ENCODE peak calls at places on chromosomes 13 and 19, in five cellular contexts. D, J, S, M and W are unnamed samples.

GRCh38 chr13:27117158-27117557 is 54.5 kb downstream of the USP12 start:
- DNase-seq in D (peak; percentile 76), J (no peak), S (no peak), M (no peak), W (no peak)

GRCh38 chr13:112626761-112627160 is 38.8 kb upstream of the TUBGCP3 start:
- DNase-seq in D (no peak), J (no peak), S (no peak), M (no peak), W (no peak)

GRCh38 chr19:50660083-50660366 is 10.8 kb downstream of the C19orf81 start:
- DNase-seq in D (no peak), J (no peak), S (no peak), M (no peak), W (no peak)

GRCh38 chr13:30143671-30144400 is 163.5 kb downstream of the KATNAL1 start:
- DNase-seq in D (peak; percentile 84), J (no peak), S (no peak), M (no peak), W (no peak)

GRCh38 chr19:49256691-49257090 is 68.3 kb downstream of the SLC6A16 start:
- DNase-seq in D (no peak), J (no peak), S (no peak), M (no peak), W (no peak)

GRCh38 chr19:36014029-36014924 is at the start of gene ALKBH6:
- DNase-seq in D (peak; percentile 99), J (peak; percentile 100), S (peak; percentile 100), M (peak; percentile 100), W (peak; percentile 89)

GRCh38 chr13:67343777-67344176 is 113.6 kb upstream of the PCDH9 start:
- DNase-seq in D (no peak), J (no peak), S (no peak), M (no peak), W (no peak)

GRCh38 chr19:23527797-23528196 is 132.5 kb upstream of the ZNF91 start:
- DNase-seq in D (no peak), J (no peak), S (no peak), M (no peak), W (no peak)

GRCh38 chr19:41587101-41587837 is 11.3 kb downstream of the CEACAM21 start:
- DNase-seq in D (no peak), J (no peak), S (no peak), M (no peak), W (no peak)

GRCh38 chr13:100728201-100728600 is 53.6 kb upstream of the TMTC4 start:
- DNase-seq in D (no peak), J (no peak), S (no peak), M (no peak), W (no peak)

GRCh38 chr13:100721885-100722512 is 47.4 kb upstream of the TMTC4 start:
- DNase-seq in D (peak; percentile 72), J (peak; percentile 79), S (no peak), M (no peak), W (peak; percentile 4)

GRCh38 chr13:100722517-100722916 is 47.9 kb upstream of the TMTC4 start:
- DNase-seq in D (no peak), J (no peak), S (no peak), M (no peak), W (no peak)

GRCh38 chr13:100724568-100724967 is 50.0 kb upstream of the TMTC4 start:
- DNase-seq in D (no peak), J (no peak), S (no peak), M (no peak), W (no peak)

GRCh38 chr13:100725472-100725871 is 50.9 kb upstream of the TMTC4 start:
- DNase-seq in D (no peak), J (no peak), S (no peak), M (peak; percentile 38), W (no peak)
- TF ChIP-seq CTCF in D (no peak), J (no peak), S (no peak), M (no peak), W (no peak)

GRCh38 chr19:55485439-55486011 is 537 bp downstream of the NAT14 start:
- DNase-seq in D (no peak), J (no peak), S (no peak), M (peak; percentile 72), W (no peak)
- H3K4me3 ChIP-seq in D (peak overlapping the region; percentile 82), J (peak overlapping the region; percentile 74), S (peak overlapping the region; percentile 80), M (peak overlapping the region; percentile 48), W (peak overlapping the region; percentile 65)

GRCh38 chr19:40502647-40503046 is 35.8 kb downstream of the SPTBN4 start:
- DNase-seq in D (peak; percentile 6), J (no peak), S (no peak), M (no peak), W (no peak)
- TF ChIP-seq CTCF in D (peak; percentile 22), J (no peak), S (no peak), M (no peak), W (peak; percentile 18)

DNA sequence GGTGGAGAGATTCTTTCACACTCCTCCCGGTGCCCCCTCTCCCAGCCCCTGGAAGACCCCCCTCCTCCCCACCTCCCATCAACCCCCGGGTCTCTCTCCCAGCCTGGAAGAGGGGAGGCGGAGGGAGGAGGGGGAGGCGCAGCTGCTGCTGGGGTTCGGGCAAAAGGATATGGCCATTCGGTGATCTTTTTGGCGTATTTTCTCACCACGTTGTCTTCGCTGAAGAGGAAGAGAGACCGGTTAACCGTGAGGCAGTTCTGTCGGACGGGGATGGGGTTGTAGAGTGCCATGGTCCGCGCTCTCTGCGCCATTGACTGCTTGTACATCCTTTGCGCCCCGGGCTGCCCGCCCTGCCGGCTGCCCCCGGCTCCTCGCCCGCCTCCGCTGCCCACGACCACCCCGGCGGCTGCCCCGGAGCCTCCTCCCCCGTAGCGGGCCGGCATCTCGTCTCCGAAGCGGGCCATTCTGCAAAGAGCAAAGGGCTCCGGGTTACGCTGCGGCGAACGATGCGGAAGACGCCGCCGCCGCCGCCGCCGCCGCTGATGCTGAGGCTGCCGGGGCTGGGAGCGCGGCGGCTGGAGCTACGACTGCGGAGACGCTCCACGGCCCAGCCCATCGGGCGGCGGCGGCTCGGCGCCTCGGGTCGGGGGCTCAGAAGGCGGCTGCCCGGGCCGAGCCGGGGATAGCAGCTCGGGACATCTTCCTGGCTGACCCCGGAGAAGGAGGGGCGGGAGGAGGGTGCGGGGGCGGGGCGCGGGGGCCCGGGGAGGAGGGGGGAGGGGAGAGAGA is at the start of gene CACNA1A:
- DNase-seq in D (no peak), J (no peak), S (no peak), M (no peak), W (no peak)
- H3K4me3 ChIP-seq in D (peak within 1 kb of the TSS; percentile 24), J (peak within 1 kb of the TSS; percentile 56), S (peak within 1 kb of the TSS; percentile 60), M (no peak within 1 kb of the TSS), W (peak within 1 kb of the TSS; percentile 51)

DNA sequence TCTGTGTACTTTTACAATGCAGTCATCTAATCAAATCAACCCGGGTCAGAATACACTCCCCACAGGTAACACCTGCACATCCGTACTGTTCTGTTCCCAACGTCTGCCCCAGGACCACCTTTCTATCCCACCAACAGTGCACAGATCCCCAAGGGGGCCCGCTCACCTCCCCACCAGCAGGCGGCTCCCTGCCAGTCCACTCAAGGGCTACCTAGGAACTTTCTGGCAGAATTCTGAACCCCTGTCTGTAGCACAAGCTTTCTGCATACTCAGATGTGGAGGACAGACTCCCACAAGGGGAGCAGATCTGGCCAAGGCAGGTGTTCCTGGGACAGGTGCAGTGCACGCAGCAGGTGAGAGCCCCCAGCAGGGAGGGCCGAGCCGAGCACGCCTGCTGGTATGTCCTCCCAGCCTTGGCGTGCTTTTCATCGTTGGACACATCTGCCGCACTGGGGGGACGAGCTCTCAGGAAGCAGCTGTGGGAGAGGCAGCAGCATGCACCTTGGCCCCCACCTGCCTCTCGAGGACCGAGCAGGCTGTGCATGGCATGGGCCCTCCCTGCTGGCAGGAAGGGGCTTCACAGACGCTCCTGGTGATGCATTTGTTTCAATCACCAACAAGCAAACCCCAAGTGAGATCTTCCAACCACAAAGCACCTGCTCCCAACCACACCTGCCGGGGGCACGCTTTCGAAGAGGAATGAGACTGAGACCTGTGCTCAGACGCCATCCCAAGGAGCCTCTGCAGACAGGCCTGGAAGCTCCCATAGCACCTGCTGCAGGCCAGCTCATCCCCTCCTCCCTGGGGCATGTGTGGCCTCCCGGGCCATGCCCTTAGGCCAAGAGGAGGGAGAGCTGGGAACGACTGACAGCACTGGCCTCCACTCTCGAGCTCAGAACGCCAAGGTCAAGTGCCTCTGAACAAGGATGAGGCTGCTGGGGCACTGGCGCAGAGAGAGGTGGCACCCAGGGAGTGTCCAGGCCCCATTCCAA is 35.9 kb downstream of the RAB20 start:
- DNase-seq in D (no peak), J (peak; percentile 87), S (no peak), M (peak; percentile 65), W (no peak)
- TF ChIP-seq CTCF in D (no peak), J (no peak), S (no peak), M (no peak), W (no peak)

GRCh38 chr13:32150794-32151193 is 119.2 kb downstream of the FRY start:
- DNase-seq in D (peak; percentile 65), J (peak; percentile 62), S (peak; percentile 78), M (no peak), W (peak; percentile 70)
- H3K4me3 ChIP-seq in D (no peak overlapping the region), J (no peak overlapping the region), S (no peak overlapping the region), M (no peak overlapping the region), W (no peak overlapping the region)

GRCh38 chr19:2798158-2798685 is 12.9 kb downstream of the THOP1 start:
- DNase-seq in D (no peak), J (no peak), S (no peak), M (no peak), W (no peak)
- TF ChIP-seq CTCF in D (no peak), J (no peak), S (no peak), M (no peak), W (no peak)

GRCh38 chr19:3433805-3434540 is 46.4 kb downstream of the SMIM24 start:
- DNase-seq in D (no peak), J (no peak), S (no peak), M (no peak), W (no peak)
- H3K4me3 ChIP-seq in D (no peak overlapping the region), J (peak overlapping the region; percentile 65), S (peak overlapping the region; percentile 66), M (no peak overlapping the region), W (no peak overlapping the region)